ENCODE peak calls at places on chromosomes 16 and 17, in five cellular contexts. K is MM.1S, E is GM06990, Q is cardiac muscle cell, Y is astrocyte. A is an unnamed sample.
A peak's percentile ranks its signal among the peaks of the same experiment; 100 is the strongest.

GRCh38 chr17:67615011-67615561 is 102.7 kb upstream of the NOL11 start:
- DNase-seq in K (no peak), E (no peak), Q (no peak), Y (peak; percentile 25), A (no peak)

GRCh38 chr16:27327586-27327915 is 13.8 kb downstream of the IL4R start:
- DNase-seq in K (no peak), E (no peak), Q (no peak), Y (no peak), A (no peak)

GRCh38 chr16:75267631-75268264 is 16.3 kb upstream of the BCAR1 start:
- DNase-seq in K (no peak), E (no peak), Q (peak; percentile 90), Y (no peak), A (no peak)

GRCh38 chr17:41687828-41688640 is 651 bp upstream of the EIF1 start:
- DNase-seq in K (peak; percentile 59), E (no peak), Q (peak; percentile 37), Y (no peak), A (no peak)

GRCh38 chr17:48153711-48154642 is 46.4 kb downstream of the SNX11 start:
- DNase-seq in K (peak; percentile 35), E (no peak), Q (peak; percentile 36), Y (peak; percentile 29), A (no peak)

GRCh38 chr17:21688293-21688949 is 3.9 kb upstream of the KCNJ18 start:
- DNase-seq in K (no peak), E (no peak), Q (no peak), Y (no peak), A (no peak)

GRCh38 chr17:7835818-7836595 is 2.0 kb downstream of the KDM6B start:
- DNase-seq in K (no peak), E (no peak), Q (no peak), Y (peak; percentile 47), A (no peak)

GRCh38 chr16:86951831-86952598 is 365.2 kb downstream of the C16orf95 start:
- DNase-seq in K (no peak), E (no peak), Q (no peak), Y (peak; percentile 99), A (no peak)

GRCh38 chr16:56658476-56658875 is 717 bp downstream of the MT1F start:
- DNase-seq in K (no peak), E (no peak), Q (no peak), Y (no peak), A (no peak)

GRCh38 chr17:43713494-43714162 is 45.0 kb downstream of the SOST start:
- DNase-seq in K (peak; percentile 17), E (no peak), Q (peak; percentile 48), Y (no peak), A (no peak)

GRCh38 chr17:75845058-75845711 is 981 bp upstream of the UNC13D start:
- DNase-seq in K (peak; percentile 70), E (peak; percentile 84), Q (peak; percentile 84), Y (no peak), A (peak; percentile 76)

GRCh38 chr17:1511290-1511689 is 5.1 kb downstream of the INPP5K start:
- DNase-seq in K (no peak), E (no peak), Q (no peak), Y (no peak), A (no peak)

GRCh38 chr17:48954300-48954755 is 9.7 kb upstream of the SNF8 start:
- DNase-seq in K (no peak), E (no peak), Q (peak; percentile 73), Y (no peak), A (no peak)

GRCh38 chr17:79276824-79277223 is 202.2 kb downstream of the ENGASE start:
- DNase-seq in K (no peak), E (no peak), Q (no peak), Y (no peak), A (no peak)

GRCh38 chr16:84374160-84374489 is 5.8 kb downstream of the ATP2C2 start:
- DNase-seq in K (no peak), E (no peak), Q (no peak), Y (peak; percentile 23), A (no peak)

GRCh38 chr17:55750750-55751641 is at the start of gene PCTP:
- DNase-seq in K (peak; percentile 89), E (peak; percentile 85), Q (peak; percentile 94), Y (peak; percentile 80), A (no peak)

GRCh38 chr16:58684001-58684353 is 593 bp downstream of the SLC38A7 start:
- DNase-seq in K (no peak), E (no peak), Q (no peak), Y (peak; percentile 14), A (no peak)

GRCh38 chr17:49365667-49366066 is 3.6 kb upstream of the ZNF652 start:
- DNase-seq in K (peak; percentile 86), E (no peak), Q (peak; percentile 8), Y (no peak), A (no peak)

GRCh38 chr17:59230765-59231164 is 10.5 kb downstream of the GDPD1 start:
- DNase-seq in K (no peak), E (no peak), Q (no peak), Y (no peak), A (no peak)

GRCh38 chr17:68135141-68135887 is 99.8 kb downstream of the KPNA2 start:
- DNase-seq in K (no peak), E (no peak), Q (no peak), Y (no peak), A (no peak)

GRCh38 chr17:46949291-46950174 is 26.6 kb downstream of the GOSR2 start:
- DNase-seq in K (no peak), E (no peak), Q (no peak), Y (no peak), A (no peak)

GRCh38 chr16:85765767-85766166 is 14.9 kb upstream of the C16orf74 start:
- DNase-seq in K (no peak), E (no peak), Q (no peak), Y (no peak), A (no peak)
- TF ChIP-seq CTCF in K (no peak), E (no peak), Q (no peak), Y (no peak), A (no peak)

DNA sequence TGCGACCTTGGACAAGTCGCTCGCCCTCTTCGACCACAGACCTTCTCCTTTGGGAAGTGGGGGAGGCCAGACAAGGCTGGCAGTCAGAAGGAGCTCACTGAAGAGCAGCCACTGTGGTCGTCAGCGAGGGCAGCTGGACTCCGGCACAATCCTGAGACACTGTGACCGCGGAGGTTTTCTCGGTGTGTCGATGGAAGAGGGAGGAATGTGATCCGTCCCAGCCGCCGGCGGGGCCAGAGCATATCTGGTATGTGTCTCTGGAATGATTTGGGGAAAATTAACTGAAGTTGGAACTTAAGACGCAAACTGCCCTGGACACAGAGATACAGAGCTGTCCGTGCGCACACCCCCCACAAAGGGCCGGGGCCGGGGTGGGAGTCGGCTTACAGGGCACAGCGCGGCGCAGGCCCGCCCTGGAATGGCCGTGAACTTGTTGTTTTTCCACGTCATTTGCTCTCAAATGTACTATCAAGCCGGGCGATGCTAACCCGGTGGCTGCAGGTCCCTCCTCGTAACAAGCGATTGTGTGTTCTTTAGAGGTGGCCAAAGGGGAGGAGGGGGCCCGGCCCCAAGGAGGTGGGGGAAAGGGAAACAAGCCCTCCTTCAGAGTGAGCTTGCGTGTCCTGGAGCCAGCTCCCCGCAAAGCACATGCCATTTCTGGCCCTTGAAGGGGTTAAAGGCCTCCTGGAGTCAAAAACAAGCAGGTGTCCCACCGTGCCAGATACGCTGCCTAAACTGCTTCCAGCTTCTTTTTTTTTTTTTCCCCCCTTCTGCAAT is 412 bp upstream of the WFIKKN2 start:
- DNase-seq in K (no peak), E (no peak), Q (peak; percentile 40), Y (peak; percentile 60), A (no peak)
- TF ChIP-seq CTCF in K (no peak), E (no peak), Q (no peak), Y (no peak), A (no peak)

DNA sequence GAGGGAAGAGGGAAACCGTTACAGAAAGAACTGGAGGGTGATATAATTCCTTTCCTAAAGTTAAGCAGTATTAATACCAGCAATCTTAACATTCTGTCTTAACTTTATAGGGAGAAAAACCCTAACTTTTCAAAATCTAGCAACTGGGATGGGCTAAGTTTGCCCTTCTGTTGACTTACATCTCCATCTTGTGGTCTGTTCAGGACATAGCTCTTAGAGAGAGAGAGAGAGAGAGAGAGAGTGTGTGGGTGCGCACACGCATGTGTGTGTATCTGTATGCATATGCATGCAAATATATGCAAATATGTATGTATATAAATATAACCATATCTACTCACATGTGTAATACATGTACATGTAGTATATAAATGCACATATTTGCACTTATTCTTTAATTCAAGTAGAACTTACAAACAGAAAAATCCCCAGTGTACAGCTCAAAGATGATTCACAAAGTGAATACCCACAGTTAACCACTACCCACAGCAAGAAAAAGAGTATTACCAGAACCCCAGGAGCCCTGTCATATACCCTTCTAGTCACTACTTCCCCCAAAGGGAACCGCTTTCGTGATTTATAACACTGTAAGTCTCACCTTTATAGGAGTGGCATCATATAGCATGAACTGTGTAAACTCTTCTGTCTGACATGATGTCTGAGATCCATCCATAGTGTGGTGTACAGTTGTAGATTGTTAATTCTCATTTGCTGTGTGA is 46.4 kb downstream of the STX8 start:
- DNase-seq in K (no peak), E (no peak), Q (no peak), Y (peak; percentile 41), A (no peak)
- TF ChIP-seq CTCF in K (peak; percentile 54), E (peak; percentile 62), Q (peak; percentile 64), Y (peak; percentile 62), A (peak; percentile 46)

GRCh38 chr16:8905795-8906591 is 23.8 kb downstream of the LITAFD start:
- DNase-seq in K (no peak), E (no peak), Q (no peak), Y (no peak), A (no peak)

GRCh38 chr16:8903004-8903403 is 20.9 kb downstream of the LITAFD start:
- DNase-seq in K (no peak), E (no peak), Q (no peak), Y (no peak), A (no peak)

GRCh38 chr16:8907096-8907495 is 24.9 kb downstream of the LITAFD start:
- DNase-seq in K (no peak), E (no peak), Q (no peak), Y (peak; percentile 27), A (no peak)

GRCh38 chr16:8904018-8904430 is 21.9 kb downstream of the LITAFD start:
- DNase-seq in K (no peak), E (no peak), Q (no peak), Y (no peak), A (no peak)

DNA sequence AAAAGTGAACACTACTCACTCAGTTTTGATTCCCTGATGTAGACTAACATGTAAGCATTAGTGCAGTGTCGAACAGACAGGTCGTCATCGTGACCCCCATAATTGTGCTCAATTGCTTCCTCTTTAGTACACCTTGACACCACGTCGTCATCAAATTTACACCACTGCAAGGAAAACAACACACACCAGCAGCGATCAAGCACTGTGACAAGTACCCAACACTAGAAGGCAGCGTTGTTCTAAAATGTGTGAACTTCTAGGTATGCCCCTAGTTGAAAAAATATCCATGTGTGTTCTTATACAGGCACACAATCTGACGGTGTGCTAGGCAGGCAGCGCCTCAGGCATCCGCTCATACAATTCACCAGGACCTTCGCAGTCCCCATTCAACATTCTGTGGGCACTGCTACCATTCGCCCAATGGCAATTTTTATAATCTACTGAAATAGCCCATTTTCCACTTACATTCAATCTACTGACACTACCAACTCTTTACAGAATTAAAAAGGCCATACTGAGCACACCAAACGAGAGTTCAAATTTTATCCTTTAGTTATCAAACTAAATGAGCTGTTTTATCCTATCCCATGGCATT is 23.1 kb downstream of the LITAFD start:
- DNase-seq in K (peak; percentile 24), E (no peak), Q (peak; percentile 37), Y (peak; percentile 15), A (no peak)
- TF ChIP-seq CTCF in K (peak; percentile 37), E (peak; percentile 43), Q (peak; percentile 57), Y (peak; percentile 44), A (peak; percentile 47)